ENCODE peak calls at places on chromosomes 2 and 18, in ten cellular contexts. M is activated T-helper 9 cell treated with anti-CD3 and anti-CD28 coated beads, Interleukin-2, amount 50 U/mL, for 16 hours; E is T-helper 2 cell; Y is Ammon's horn; H is foreskin fibroblast; D is frontal cortex; I is ureter; O is cardiac muscle cell; P is NCI-H446; Q is sciatic nerve. F is an unnamed sample.

GRCh38 chr2:56580242-56580641 is 396.5 kb downstream of the CCDC85A start:
- DNase-seq in M (no peak), E (no peak), Y (no peak), H (no peak), D (no peak), I (no peak), O (no peak), P (no peak), Q (no peak), F (no peak)

GRCh38 chr2:13821255-13821880 is 811.1 kb upstream of the LRATD1 start:
- DNase-seq in M (no peak), E (no peak), Y (no peak), H (no peak), D (no peak), I (no peak), O (no peak), P (no peak), Q (no peak), F (no peak)

GRCh38 chr2:42196403-42197267 is 27.5 kb downstream of the EML4 start:
- DNase-seq in M (no peak), E (peak), Y (peak), H (no peak), D (peak), I (no peak), O (peak), P (no peak), Q (no peak), F (peak)

GRCh38 chr2:217848351-217848957 is 154.3 kb downstream of the TNS1 start:
- DNase-seq in M (no peak), E (no peak), Y (no peak), H (no peak), D (no peak), I (no peak), O (no peak), P (no peak), Q (no peak), F (no peak)

GRCh38 chr2:9140570-9141378 is 65.8 kb upstream of the ASAP2 start:
- DNase-seq in M (no peak), E (no peak), Y (no peak), H (no peak), D (no peak), I (no peak), O (no peak), P (no peak), Q (no peak), F (no peak)

GRCh38 chr18:54859667-54860421 is 31.6 kb downstream of the RAB27B start:
- DNase-seq in M (no peak), E (no peak), Y (no peak), H (no peak), D (no peak), I (no peak), O (no peak), P (no peak), Q (no peak), F (no peak)

GRCh38 chr2:26300234-26300641 is 45.7 kb upstream of the SELENOI start:
- DNase-seq in M (no peak), E (no peak), Y (no peak), H (peak), D (no peak), I (peak), O (no peak), P (no peak), Q (no peak), F (no peak)

GRCh38 chr18:60292186-60292585 is 80.4 kb downstream of the MC4R start:
- DNase-seq in M (no peak), E (no peak), Y (no peak), H (no peak), D (no peak), I (no peak), O (no peak), P (no peak), Q (no peak), F (no peak)

GRCh38 chr2:85259101-85259590 is 68.6 kb downstream of the TGOLN2 start:
- DNase-seq in M (no peak), E (no peak), Y (no peak), H (no peak), D (no peak), I (no peak), O (no peak), P (no peak), Q (no peak), F (no peak)

GRCh38 chr2:73984203-73984921 is at the start of gene TET3:
- DNase-seq in M (peak), E (no peak), Y (no peak), H (no peak), D (peak), I (no peak), O (peak), P (peak), Q (peak), F (no peak)

GRCh38 chr2:216362730-216363129 is 9.6 kb downstream of the MARCHF4 start:
- DNase-seq in M (no peak), E (no peak), Y (no peak), H (peak), D (no peak), I (no peak), O (peak), P (peak), Q (no peak), F (no peak)

GRCh38 chr2:69720404-69720803 is 21.5 kb upstream of the ANXA4 start:
- DNase-seq in M (no peak), E (no peak), Y (no peak), H (peak), D (no peak), I (no peak), O (no peak), P (no peak), Q (no peak), F (no peak)

GRCh38 chr2:24009680-24010476 is at the start of gene MFSD2B:
- DNase-seq in M (no peak), E (no peak), Y (no peak), H (no peak), D (no peak), I (no peak), O (peak), P (no peak), Q (no peak), F (no peak)

GRCh38 chr18:13564579-13564978 is 161.8 kb downstream of the FAM210A start:
- DNase-seq in M (no peak), E (no peak), Y (no peak), H (no peak), D (no peak), I (no peak), O (no peak), P (no peak), Q (peak), F (no peak)